ENCODE peak calls at places on chromosomes 7 and 10, in five cellular contexts. V is activated T-cell treated with anti-CD3 and anti-CD28 coated beads for 4 hours; H is mucosa of gallbladder; L is EL; X is CD8-positive, alpha-beta T cell. Z is an unnamed sample.

GRCh38 chr10:31034041-31034918 is 2.6 kb upstream of the ZNF438 start:
- DNase-seq in V (no peak), H (no peak), L (peak; percentile 88), X (no peak), Z (no peak)

GRCh38 chr7:47497367-47498096 is 84.4 kb downstream of the TNS3 start:
- DNase-seq in V (no peak), H (no peak), L (no peak), X (no peak), Z (no peak)

GRCh38 chr10:29858352-29859267 is 200.8 kb downstream of the JCAD start:
- DNase-seq in V (no peak), H (peak; percentile 64), L (peak; percentile 74), X (no peak), Z (peak; percentile 74)

GRCh38 chr7:94877731-94878670 is 29.4 kb upstream of the PPP1R9A start:
- DNase-seq in V (no peak), H (no peak), L (no peak), X (no peak), Z (no peak)

GRCh38 chr10:102450124-102450373 is 1.3 kb downstream of the C10orf95 start:
- DNase-seq in V (no peak), H (no peak), L (no peak), X (no peak), Z (no peak)

GRCh38 chr7:95209276-95209675 is 115.1 kb downstream of the PON1 start:
- DNase-seq in V (no peak), H (no peak), L (no peak), X (no peak), Z (no peak)

GRCh38 chr7:92788559-92789183 is 47.7 kb downstream of the CDK6 start:
- DNase-seq in V (no peak), H (no peak), L (no peak), X (no peak), Z (no peak)

GRCh38 chr7:65966167-65966566 is 15.8 kb downstream of the GUSB start:
- DNase-seq in V (no peak), H (no peak), L (no peak), X (no peak), Z (no peak)

GRCh38 chr7:26292768-26293560 is 1.3 kb downstream of the SNX10 start:
- DNase-seq in V (no peak), H (no peak), L (no peak), X (no peak), Z (no peak)

GRCh38 chr10:87641065-87641464 is 18.6 kb upstream of the PAPSS2 start:
- DNase-seq in V (no peak), H (no peak), L (no peak), X (no peak), Z (no peak)

GRCh38 chr10:101011517-101012423 is 12.2 kb downstream of the LZTS2 start:
- DNase-seq in V (no peak), H (no peak), L (peak; percentile 40), X (no peak), Z (no peak)

GRCh38 chr7:732094-732541 is 5.0 kb upstream of the PRKAR1B start:
- DNase-seq in V (no peak), H (peak; percentile 76), L (no peak), X (peak; percentile 26), Z (peak; percentile 71)

Z was measured in prostate gland.